ENCODE peak calls at places on chromosomes 6 and 20, in ten cellular contexts. One of them, this sample, is unnamed.

GRCh38 chr20:31630187-31630790 is 7.4 kb upstream of the COX4I2 start:
- DNase-seq in GM03348: no peak
- DNase-seq in EL: no peak
- DNase-seq in heart left ventricle: no peak
- DNase-seq in epithelial cell of esophagus: no peak
- DNase-seq in effector CD4-positive, alpha-beta T cell: no peak
- DNase-seq in HFFc6: no peak
- DNase-seq in H1: no peak
- DNase-seq in posterior vena cava: no peak
- DNase-seq in ELR: no peak
- DNase-seq in this sample: no peak

GRCh38 chr6:42179956-42180335 is 6.8 kb downstream of the GUCA1A start:
- DNase-seq in GM03348: no peak
- DNase-seq in EL: peak; percentile 29
- DNase-seq in heart left ventricle: no peak
- DNase-seq in epithelial cell of esophagus: peak; percentile 63
- DNase-seq in effector CD4-positive, alpha-beta T cell: no peak
- DNase-seq in HFFc6: no peak
- DNase-seq in H1: no peak
- DNase-seq in posterior vena cava: no peak
- DNase-seq in ELR: peak; percentile 77
- DNase-seq in this sample: no peak

GRCh38 chr20:59403261-59403961 is 103.0 kb downstream of the EDN3 start:
- DNase-seq in GM03348: peak; percentile 85
- DNase-seq in EL: peak; percentile 16
- DNase-seq in heart left ventricle: peak; percentile 44
- DNase-seq in epithelial cell of esophagus: peak; percentile 5
- DNase-seq in effector CD4-positive, alpha-beta T cell: peak; percentile 48
- DNase-seq in HFFc6: no peak
- DNase-seq in H1: peak; percentile 98
- DNase-seq in posterior vena cava: peak; percentile 83
- DNase-seq in ELR: peak; percentile 20
- DNase-seq in this sample: no peak

GRCh38 chr6:72649032-72649984 is 27.4 kb downstream of the KCNQ5 start:
- DNase-seq in GM03348: peak; percentile 34
- DNase-seq in EL: peak; percentile 86
- DNase-seq in heart left ventricle: no peak
- DNase-seq in epithelial cell of esophagus: peak; percentile 82
- DNase-seq in effector CD4-positive, alpha-beta T cell: no peak
- DNase-seq in HFFc6: peak; percentile 82
- DNase-seq in H1: no peak
- DNase-seq in posterior vena cava: no peak
- DNase-seq in ELR: peak; percentile 88
- DNase-seq in this sample: peak; percentile 39

GRCh38 chr6:16684195-16684689 is 77.0 kb downstream of the ATXN1 start:
- DNase-seq in GM03348: no peak
- DNase-seq in EL: no peak
- DNase-seq in heart left ventricle: no peak
- DNase-seq in epithelial cell of esophagus: peak; percentile 58
- DNase-seq in effector CD4-positive, alpha-beta T cell: no peak
- DNase-seq in HFFc6: no peak
- DNase-seq in H1: no peak
- DNase-seq in posterior vena cava: no peak
- DNase-seq in ELR: peak; percentile 44
- DNase-seq in this sample: no peak

GRCh38 chr6:25392372-25392771 is 113.2 kb downstream of the CARMIL1 start:
- DNase-seq in GM03348: peak; percentile 27
- DNase-seq in EL: no peak
- DNase-seq in heart left ventricle: no peak
- DNase-seq in epithelial cell of esophagus: peak; percentile 24
- DNase-seq in effector CD4-positive, alpha-beta T cell: no peak
- DNase-seq in HFFc6: no peak
- DNase-seq in H1: no peak
- DNase-seq in posterior vena cava: no peak
- DNase-seq in ELR: no peak
- DNase-seq in this sample: no peak

GRCh38 chr6:26273673-26274595 is 91.1 kb upstream of the BTN3A2 start:
- DNase-seq in GM03348: peak; percentile 14
- DNase-seq in EL: no peak
- DNase-seq in heart left ventricle: no peak
- DNase-seq in epithelial cell of esophagus: peak; percentile 30
- DNase-seq in effector CD4-positive, alpha-beta T cell: peak; percentile 14
- DNase-seq in HFFc6: no peak
- DNase-seq in H1: no peak
- DNase-seq in posterior vena cava: no peak
- DNase-seq in ELR: peak; percentile 60
- DNase-seq in this sample: no peak

GRCh38 chr6:138509371-138509770 is 10.1 kb upstream of the NHSL1 start:
- DNase-seq in GM03348: peak; percentile 52
- DNase-seq in EL: peak; percentile 46
- DNase-seq in heart left ventricle: no peak
- DNase-seq in epithelial cell of esophagus: peak; percentile 64
- DNase-seq in effector CD4-positive, alpha-beta T cell: peak; percentile 35
- DNase-seq in HFFc6: peak; percentile 53
- DNase-seq in H1: no peak
- DNase-seq in posterior vena cava: no peak
- DNase-seq in ELR: peak; percentile 57
- DNase-seq in this sample: peak; percentile 20

GRCh38 chr6:170080828-170081368 is 210.0 kb downstream of the DLL1 start:
- DNase-seq in GM03348: no peak
- DNase-seq in EL: no peak
- DNase-seq in heart left ventricle: no peak
- DNase-seq in epithelial cell of esophagus: no peak
- DNase-seq in effector CD4-positive, alpha-beta T cell: no peak
- DNase-seq in HFFc6: no peak
- DNase-seq in H1: peak; percentile 36
- DNase-seq in posterior vena cava: peak; percentile 73
- DNase-seq in ELR: no peak
- DNase-seq in this sample: no peak

GRCh38 chr20:53857723-53858236 is 212.6 kb downstream of the BCAS1 start:
- DNase-seq in GM03348: no peak
- DNase-seq in EL: no peak
- DNase-seq in heart left ventricle: no peak
- DNase-seq in epithelial cell of esophagus: no peak
- DNase-seq in effector CD4-positive, alpha-beta T cell: no peak
- DNase-seq in HFFc6: no peak
- DNase-seq in H1: no peak
- DNase-seq in posterior vena cava: no peak
- DNase-seq in ELR: no peak
- DNase-seq in this sample: no peak

GRCh38 chr6:150720774-150721233 is 121.1 kb downstream of the PLEKHG1 start:
- DNase-seq in GM03348: no peak
- DNase-seq in EL: no peak
- DNase-seq in heart left ventricle: no peak
- DNase-seq in epithelial cell of esophagus: peak; percentile 88
- DNase-seq in effector CD4-positive, alpha-beta T cell: no peak
- DNase-seq in HFFc6: no peak
- DNase-seq in H1: no peak
- DNase-seq in posterior vena cava: no peak
- DNase-seq in ELR: no peak
- DNase-seq in this sample: peak; percentile 18

GRCh38 chr6:138389551-138389950 is 11.8 kb downstream of the SMIM28 start:
- DNase-seq in GM03348: no peak
- DNase-seq in EL: no peak
- DNase-seq in heart left ventricle: no peak
- DNase-seq in epithelial cell of esophagus: no peak
- DNase-seq in effector CD4-positive, alpha-beta T cell: no peak
- DNase-seq in HFFc6: no peak
- DNase-seq in H1: no peak
- DNase-seq in posterior vena cava: no peak
- DNase-seq in ELR: no peak
- DNase-seq in this sample: no peak

GRCh38 chr20:52493177-52493711 is 301.7 kb upstream of the ZFP64 start:
- DNase-seq in GM03348: peak; percentile 48
- DNase-seq in EL: peak; percentile 26
- DNase-seq in heart left ventricle: peak; percentile 20
- DNase-seq in epithelial cell of esophagus: peak; percentile 63
- DNase-seq in effector CD4-positive, alpha-beta T cell: no peak
- DNase-seq in HFFc6: no peak
- DNase-seq in H1: no peak
- DNase-seq in posterior vena cava: no peak
- DNase-seq in ELR: peak; percentile 54
- DNase-seq in this sample: no peak

GRCh38 chr6:169827372-169827771 is 76.0 kb downstream of the ERMARD start:
- DNase-seq in GM03348: no peak
- DNase-seq in EL: no peak
- DNase-seq in heart left ventricle: no peak
- DNase-seq in epithelial cell of esophagus: no peak
- DNase-seq in effector CD4-positive, alpha-beta T cell: no peak
- DNase-seq in HFFc6: no peak
- DNase-seq in H1: peak; percentile 61
- DNase-seq in posterior vena cava: peak; percentile 20
- DNase-seq in ELR: no peak
- DNase-seq in this sample: no peak

GRCh38 chr6:124688369-124688768 is 273.9 kb upstream of the RNF217 start:
- DNase-seq in GM03348: no peak
- DNase-seq in EL: no peak
- DNase-seq in heart left ventricle: no peak
- DNase-seq in epithelial cell of esophagus: no peak
- DNase-seq in effector CD4-positive, alpha-beta T cell: no peak
- DNase-seq in HFFc6: no peak
- DNase-seq in H1: no peak
- DNase-seq in posterior vena cava: no peak
- DNase-seq in ELR: no peak
- DNase-seq in this sample: no peak

GRCh38 chr6:120960761-120961160 is 373.5 kb downstream of the TBC1D32 start:
- DNase-seq in GM03348: no peak
- DNase-seq in EL: no peak
- DNase-seq in heart left ventricle: no peak
- DNase-seq in epithelial cell of esophagus: no peak
- DNase-seq in effector CD4-positive, alpha-beta T cell: no peak
- DNase-seq in HFFc6: no peak
- DNase-seq in H1: no peak
- DNase-seq in posterior vena cava: no peak
- DNase-seq in ELR: no peak
- DNase-seq in this sample: no peak

GRCh38 chr6:42166444-42167141 is 6.6 kb upstream of the GUCA1A start:
- DNase-seq in GM03348: peak; percentile 92
- DNase-seq in EL: peak; percentile 71
- DNase-seq in heart left ventricle: peak; percentile 58
- DNase-seq in epithelial cell of esophagus: peak; percentile 82
- DNase-seq in effector CD4-positive, alpha-beta T cell: peak; percentile 69
- DNase-seq in HFFc6: peak; percentile 24
- DNase-seq in H1: peak; percentile 97
- DNase-seq in posterior vena cava: no peak
- DNase-seq in ELR: peak; percentile 77
- DNase-seq in this sample: peak; percentile 45

GRCh38 chr6:137610702-137611101 is 116.5 kb upstream of the OLIG3 start:
- DNase-seq in GM03348: no peak
- DNase-seq in EL: no peak
- DNase-seq in heart left ventricle: no peak
- DNase-seq in epithelial cell of esophagus: no peak
- DNase-seq in effector CD4-positive, alpha-beta T cell: no peak
- DNase-seq in HFFc6: no peak
- DNase-seq in H1: no peak
- DNase-seq in posterior vena cava: no peak
- DNase-seq in ELR: no peak
- DNase-seq in this sample: no peak

GRCh38 chr20:32003325-32003724 is 6.9 kb upstream of the CCM2L start:
- DNase-seq in GM03348: no peak
- DNase-seq in EL: no peak
- DNase-seq in heart left ventricle: no peak
- DNase-seq in epithelial cell of esophagus: no peak
- DNase-seq in effector CD4-positive, alpha-beta T cell: no peak
- DNase-seq in HFFc6: no peak
- DNase-seq in H1: no peak
- DNase-seq in posterior vena cava: no peak
- DNase-seq in ELR: no peak
- DNase-seq in this sample: no peak

GRCh38 chr6:37565267-37566208 is 65.8 kb upstream of the CCDC167 start:
- DNase-seq in GM03348: no peak
- DNase-seq in EL: no peak
- DNase-seq in heart left ventricle: no peak
- DNase-seq in epithelial cell of esophagus: no peak
- DNase-seq in effector CD4-positive, alpha-beta T cell: no peak
- DNase-seq in HFFc6: no peak
- DNase-seq in H1: peak; percentile 83
- DNase-seq in posterior vena cava: no peak
- DNase-seq in ELR: no peak
- DNase-seq in this sample: no peak

GRCh38 chr6:165742047-165742446 is 79.0 kb upstream of the PDE10A start:
- DNase-seq in GM03348: no peak
- DNase-seq in EL: no peak
- DNase-seq in heart left ventricle: no peak
- DNase-seq in epithelial cell of esophagus: no peak
- DNase-seq in effector CD4-positive, alpha-beta T cell: no peak
- DNase-seq in HFFc6: no peak
- DNase-seq in H1: no peak
- DNase-seq in posterior vena cava: no peak
- DNase-seq in ELR: no peak
- DNase-seq in this sample: no peak

GRCh38 chr6:77502966-77503365 is 39.7 kb upstream of the HTR1B start:
- DNase-seq in GM03348: no peak
- DNase-seq in EL: no peak
- DNase-seq in heart left ventricle: no peak
- DNase-seq in epithelial cell of esophagus: peak; percentile 96
- DNase-seq in effector CD4-positive, alpha-beta T cell: no peak
- DNase-seq in HFFc6: no peak
- DNase-seq in H1: no peak
- DNase-seq in posterior vena cava: no peak
- DNase-seq in ELR: peak; percentile 31
- DNase-seq in this sample: no peak

GRCh38 chr6:105619971-105620741 is 217.3 kb upstream of the PREP start:
- DNase-seq in GM03348: peak; percentile 11
- DNase-seq in EL: no peak
- DNase-seq in heart left ventricle: no peak
- DNase-seq in epithelial cell of esophagus: no peak
- DNase-seq in effector CD4-positive, alpha-beta T cell: no peak
- DNase-seq in HFFc6: no peak
- DNase-seq in H1: no peak
- DNase-seq in posterior vena cava: no peak
- DNase-seq in ELR: no peak
- DNase-seq in this sample: no peak

GRCh38 chr20:57654363-57654997 is 34.3 kb upstream of the ZBP1 start:
- DNase-seq in GM03348: peak; percentile 89
- DNase-seq in EL: peak; percentile 36
- DNase-seq in heart left ventricle: peak; percentile 46
- DNase-seq in epithelial cell of esophagus: peak; percentile 66
- DNase-seq in effector CD4-positive, alpha-beta T cell: peak; percentile 42
- DNase-seq in HFFc6: peak; percentile 0
- DNase-seq in H1: peak; percentile 84
- DNase-seq in posterior vena cava: peak; percentile 70
- DNase-seq in ELR: peak; percentile 57
- DNase-seq in this sample: peak; percentile 42

GRCh38 chr6:87728706-87729105 is 26.7 kb upstream of the AKIRIN2 start:
- DNase-seq in GM03348: no peak
- DNase-seq in EL: no peak
- DNase-seq in heart left ventricle: no peak
- DNase-seq in epithelial cell of esophagus: no peak
- DNase-seq in effector CD4-positive, alpha-beta T cell: no peak
- DNase-seq in HFFc6: no peak
- DNase-seq in H1: no peak
- DNase-seq in posterior vena cava: no peak
- DNase-seq in ELR: no peak
- DNase-seq in this sample: no peak